ENCODE peak calls at places on chromosomes 6 and 20, in four cellular contexts. One of them, this sample, is unnamed.

GRCh38 chr6:408599-409102 is 17.1 kb downstream of the IRF4 start:
- DNase-seq in small intestine: peak
- DNase-seq in lower leg skin: no peak
- DNase-seq in tibial nerve: no peak
- DNase-seq in this sample: no peak

GRCh38 chr6:130900913-130901312 is 73.7 kb downstream of the SMLR1 start:
- DNase-seq in small intestine: no peak
- DNase-seq in lower leg skin: no peak
- DNase-seq in tibial nerve: no peak
- DNase-seq in this sample: no peak

GRCh38 chr20:19995220-19995863 is 21.8 kb upstream of the NAA20 start:
- DNase-seq in small intestine: peak
- DNase-seq in lower leg skin: no peak
- DNase-seq in tibial nerve: no peak
- DNase-seq in this sample: no peak

GRCh38 chr6:3286641-3287171 is 28.0 kb downstream of the PSMG4 start:
- DNase-seq in small intestine: no peak
- DNase-seq in lower leg skin: no peak
- DNase-seq in tibial nerve: no peak
- DNase-seq in this sample: no peak

GRCh38 chr20:13286600-13286999 is 65.5 kb downstream of the ISM1 start:
- DNase-seq in small intestine: no peak
- DNase-seq in lower leg skin: peak
- DNase-seq in tibial nerve: no peak
- DNase-seq in this sample: no peak

GRCh38 chr6:116557863-116558262 is 4.3 kb downstream of the CALHM4 start:
- DNase-seq in small intestine: peak
- DNase-seq in lower leg skin: no peak
- DNase-seq in tibial nerve: no peak
- DNase-seq in this sample: no peak

GRCh38 chr6:160881409-160881808 is 110.2 kb upstream of the MAP3K4 start:
- DNase-seq in small intestine: no peak
- DNase-seq in lower leg skin: no peak
- DNase-seq in tibial nerve: no peak
- DNase-seq in this sample: no peak

GRCh38 chr6:109008061-109008460 is 86.6 kb downstream of the SESN1 start:
- DNase-seq in small intestine: no peak
- DNase-seq in lower leg skin: no peak
- DNase-seq in tibial nerve: no peak
- DNase-seq in this sample: no peak

GRCh38 chr6:27518881-27519795 is 46.2 kb upstream of the ZNF184 start:
- DNase-seq in small intestine: peak
- DNase-seq in lower leg skin: peak
- DNase-seq in tibial nerve: peak
- DNase-seq in this sample: no peak

GRCh38 chr6:124298682-124299081 is 495.0 kb downstream of the NKAIN2 start:
- DNase-seq in small intestine: no peak
- DNase-seq in lower leg skin: no peak
- DNase-seq in tibial nerve: no peak
- DNase-seq in this sample: no peak

GRCh38 chr20:43975096-43975768 is 60.6 kb downstream of the TOX2 start:
- DNase-seq in small intestine: no peak
- DNase-seq in lower leg skin: no peak
- DNase-seq in tibial nerve: no peak
- DNase-seq in this sample: no peak

This sample was measured in esophagus muscularis mucosa.